ENCODE peak calls at places on chromosomes 12 and 14, in seven cellular contexts. One of them, this sample, is unnamed.

GRCh38 chr12:23816394-23816851 is 133.0 kb downstream of the SOX5 start:
- DNase-seq in cardiac muscle cell: no peak
- DNase-seq in NCI-H1105: no peak
- DNase-seq in NCI-H748 treated with DMSO at 0.1 percent for 48 hours: no peak
- DNase-seq in OCI-LY7: no peak
- DNase-seq in anterior cingulate cortex: no peak
- DNase-seq in hippocampal formation: no peak
- DNase-seq in this sample: no peak

GRCh38 chr14:33859306-33859705 is 91.6 kb downstream of the EGLN3 start:
- DNase-seq in cardiac muscle cell: no peak
- DNase-seq in NCI-H1105: no peak
- DNase-seq in NCI-H748 treated with DMSO at 0.1 percent for 48 hours: no peak
- DNase-seq in OCI-LY7: no peak
- DNase-seq in anterior cingulate cortex: no peak
- DNase-seq in hippocampal formation: no peak
- DNase-seq in this sample: no peak

GRCh38 chr14:61514006-61514830 is 181.1 kb upstream of the HIF1A start:
- DNase-seq in cardiac muscle cell: no peak
- DNase-seq in NCI-H1105: no peak
- DNase-seq in NCI-H748 treated with DMSO at 0.1 percent for 48 hours: no peak
- DNase-seq in OCI-LY7: no peak
- DNase-seq in anterior cingulate cortex: no peak
- DNase-seq in hippocampal formation: no peak
- DNase-seq in this sample: no peak

GRCh38 chr14:96783306-96784224 is 13.6 kb upstream of the VRK1 start:
- DNase-seq in cardiac muscle cell: no peak
- DNase-seq in NCI-H1105: no peak
- DNase-seq in NCI-H748 treated with DMSO at 0.1 percent for 48 hours: no peak
- DNase-seq in OCI-LY7: no peak
- DNase-seq in anterior cingulate cortex: no peak
- DNase-seq in hippocampal formation: no peak
- DNase-seq in this sample: no peak

GRCh38 chr12:19177754-19178153 is 48.2 kb downstream of the PLEKHA5 start:
- DNase-seq in cardiac muscle cell: no peak
- DNase-seq in NCI-H1105: no peak
- DNase-seq in NCI-H748 treated with DMSO at 0.1 percent for 48 hours: no peak
- DNase-seq in OCI-LY7: no peak
- DNase-seq in anterior cingulate cortex: no peak
- DNase-seq in hippocampal formation: no peak
- DNase-seq in this sample: no peak

GRCh38 chr14:39682563-39682962 is 250.3 kb upstream of the FBXO33 start:
- DNase-seq in cardiac muscle cell: no peak
- DNase-seq in NCI-H1105: no peak
- DNase-seq in NCI-H748 treated with DMSO at 0.1 percent for 48 hours: no peak
- DNase-seq in OCI-LY7: no peak
- DNase-seq in anterior cingulate cortex: no peak
- DNase-seq in hippocampal formation: no peak
- DNase-seq in this sample: no peak

GRCh38 chr12:57744194-57744776 is 554 bp upstream of the TSPAN31 start:
- DNase-seq in cardiac muscle cell: no peak
- DNase-seq in NCI-H1105: no peak
- DNase-seq in NCI-H748 treated with DMSO at 0.1 percent for 48 hours: peak; percentile 59
- DNase-seq in OCI-LY7: peak; percentile 30
- DNase-seq in anterior cingulate cortex: no peak
- DNase-seq in hippocampal formation: no peak
- DNase-seq in this sample: peak; percentile 90

GRCh38 chr12:47361389-47362031 is 281.8 kb upstream of the AMIGO2 start:
- DNase-seq in cardiac muscle cell: no peak
- DNase-seq in NCI-H1105: no peak
- DNase-seq in NCI-H748 treated with DMSO at 0.1 percent for 48 hours: no peak
- DNase-seq in OCI-LY7: peak; percentile 79
- DNase-seq in anterior cingulate cortex: no peak
- DNase-seq in hippocampal formation: no peak
- DNase-seq in this sample: peak; percentile 80

This sample was measured in spleen.